ENCODE peak calls at places on chromosomes 5 and 9, in five cellular contexts. A is tibial artery, U is BJ, B is adrenal gland, S is mesendoderm. P is an unnamed sample.

GRCh38 chr5:139641116-139642080 is 6.8 kb upstream of the CXXC5 start:
- DNase-seq in A (peak), S (no peak), B (no peak), U (no peak), P (no peak)

GRCh38 chr5:43038523-43038989 is 1.6 kb downstream of the ANXA2R start:
- DNase-seq in A (no peak), U (no peak), S (peak), B (no peak), P (no peak)

GRCh38 chr5:2017540-2018389 is 135.0 kb upstream of the IRX4 start:
- DNase-seq in B (no peak), A (no peak), S (peak), U (no peak), P (no peak)

GRCh38 chr5:169956756-169957155 is 23.5 kb downstream of the INSYN2B start:
- DNase-seq in S (no peak), U (no peak), A (no peak), B (no peak), P (no peak)

GRCh38 chr5:65137631-65138030 is 344.1 kb downstream of the ADAMTS6 start:
- DNase-seq in S (no peak), A (no peak), U (no peak), B (no peak), P (no peak)

GRCh38 chr9:122116448-122117173 is 23.5 kb upstream of the TTLL11 start:
- DNase-seq in U (no peak), A (no peak), S (no peak), B (peak), P (no peak)

GRCh38 chr9:5425006-5425628 is 12.6 kb downstream of the PLGRKT start:
- DNase-seq in U (no peak), B (no peak), S (peak), A (no peak), P (peak)

GRCh38 chr5:113245427-113246052 is 189.2 kb downstream of the TSSK1B start:
- DNase-seq in S (peak), A (no peak), U (no peak), B (no peak), P (no peak)

GRCh38 chr5:60387041-60387440 is 312.9 kb downstream of the DEPDC1B start:
- DNase-seq in U (no peak), A (no peak), S (no peak), B (no peak), P (no peak)

GRCh38 chr9:81032030-81032572 is 657.2 kb downstream of the TLE1 start:
- DNase-seq in A (peak), U (peak), S (no peak), B (peak), P (no peak)